ENCODE peak calls at places on chromosomes 6 and 20, in seven cellular contexts. U is neuronal stem cell, N is H9, K is mesenchymal stem cell, R is mesendoderm, G is IMR-90, A is H1. O is an unnamed sample.

GRCh38 chr20:58753267-58753928 is 60.8 kb downstream of the NPEPL1 start:
- DNase-seq in U (no peak), N (peak), K (no peak), R (no peak), G (no peak), A (peak), O (no peak)

GRCh38 chr6:17281497-17282481 is 628 bp downstream of the RBM24 start:
- DNase-seq in U (peak), N (peak), K (peak), R (peak), G (peak), A (no peak), O (no peak)

GRCh38 chr6:51335543-51335942 is 516.9 kb downstream of the TFAP2B start:
- DNase-seq in U (no peak), N (no peak), K (no peak), R (no peak), G (no peak), A (no peak), O (no peak)

GRCh38 chr20:12241065-12241464 is 323.4 kb downstream of the BTBD3 start:
- DNase-seq in U (no peak), N (no peak), K (no peak), R (no peak), G (no peak), A (no peak), O (peak)

GRCh38 chr20:25272223-25273000 is 24.5 kb downstream of the PYGB start:
- DNase-seq in U (no peak), N (no peak), K (no peak), R (no peak), G (no peak), A (no peak), O (no peak)

GRCh38 chr20:32823737-32824588 is 4.2 kb downstream of the MAPRE1 start:
- DNase-seq in U (no peak), N (no peak), K (peak), R (no peak), G (peak), A (no peak), O (peak)

GRCh38 chr20:45592574-45593189 is 13.6 kb upstream of the WFDC8 start:
- DNase-seq in U (no peak), N (peak), K (peak), R (peak), G (peak), A (no peak), O (peak)

GRCh38 chr6:30238178-30238795 is 25.1 kb upstream of the TRIM26 start:
- DNase-seq in U (no peak), N (peak), K (peak), R (peak), G (peak), A (no peak), O (no peak)

GRCh38 chr20:35146299-35146921 is 726 bp downstream of the EDEM2 start:
- DNase-seq in U (no peak), N (peak), K (peak), R (peak), G (no peak), A (no peak), O (peak)

GRCh38 chr6:145310116-145310515 is 425.2 kb downstream of the EPM2A start:
- DNase-seq in U (no peak), N (no peak), K (peak), R (no peak), G (peak), A (no peak), O (no peak)

GRCh38 chr20:19564261-19564660 is 193.8 kb upstream of the RIN2 start:
- DNase-seq in U (no peak), N (no peak), K (no peak), R (no peak), G (no peak), A (no peak), O (no peak)

GRCh38 chr6:103273048-103273447 is 1586.7 kb downstream of the HACE1 start:
- DNase-seq in U (peak), N (no peak), K (peak), R (peak), G (no peak), A (no peak), O (peak)

GRCh38 chr6:25388776-25389175 is 109.6 kb downstream of the CARMIL1 start:
- DNase-seq in U (no peak), N (no peak), K (no peak), R (no peak), G (no peak), A (no peak), O (peak)

GRCh38 chr20:59006864-59007757 is at the start of gene CTSZ:
- DNase-seq in U (peak), N (peak), K (peak), R (peak), G (no peak), A (no peak), O (peak)

GRCh38 chr6:45420083-45420908 is 42.6 kb upstream of the SUPT3H start:
- DNase-seq in U (peak), N (no peak), K (peak), R (peak), G (peak), A (no peak), O (no peak)

GRCh38 chr6:156791261-156791850 is 14.2 kb downstream of the ARID1B start:
- DNase-seq in U (peak), N (no peak), K (peak), R (peak), G (peak), A (no peak), O (no peak)

GRCh38 chr6:42017021-42017643 is 33.2 kb upstream of the TAF8 start:
- DNase-seq in U (no peak), N (no peak), K (peak), R (no peak), G (peak), A (no peak), O (no peak)

GRCh38 chr20:57614490-57615471 is 5.4 kb downstream of the ZBP1 start:
- DNase-seq in U (no peak), N (no peak), K (no peak), R (no peak), G (no peak), A (no peak), O (no peak)

GRCh38 chr6:167893416-167893815 is 66.7 kb downstream of the AFDN start:
- DNase-seq in U (no peak), N (peak), K (peak), R (peak), G (peak), A (peak), O (no peak)

GRCh38 chr6:39843305-39844020 is 51.3 kb downstream of the DAAM2 start:
- DNase-seq in U (no peak), N (no peak), K (no peak), R (no peak), G (peak), A (no peak), O (no peak)

GRCh38 chr6:45411959-45412358 is 34.2 kb upstream of the SUPT3H start:
- DNase-seq in U (no peak), N (no peak), K (no peak), R (no peak), G (no peak), A (no peak), O (no peak)

GRCh38 chr6:97059473-97059872 is 134.9 kb downstream of the KLHL32 start:
- DNase-seq in U (no peak), N (no peak), K (peak), R (peak), G (peak), A (no peak), O (peak)

GRCh38 chr6:167975449-167975848 is 22.0 kb upstream of the KIF25 start:
- DNase-seq in U (no peak), N (no peak), K (no peak), R (no peak), G (no peak), A (no peak), O (no peak)

GRCh38 chr20:805713-806112 is 27.8 kb upstream of the FAM110A start:
- DNase-seq in U (peak), N (no peak), K (peak), R (peak), G (peak), A (no peak), O (no peak)

GRCh38 chr20:50721881-50722281 is 9.5 kb upstream of the PARD6B start:
- DNase-seq in U (no peak), N (no peak), K (no peak), R (no peak), G (no peak), A (no peak), O (no peak)

GRCh38 chr6:41785689-41786450 is 1.6 kb upstream of the TOMM6 start:
- DNase-seq in U (no peak), N (peak), K (peak), R (peak), G (no peak), A (no peak), O (no peak)

GRCh38 chr20:33733654-33734576 is 2.1 kb downstream of the ZNF341 start:
- DNase-seq in U (no peak), N (no peak), K (peak), R (peak), G (peak), A (no peak), O (peak)

GRCh38 chr6:114634016-114634415 is 291.2 kb upstream of the HS3ST5 start:
- DNase-seq in U (no peak), N (no peak), K (no peak), R (no peak), G (no peak), A (no peak), O (no peak)
- H2BK120ac ChIP-seq in U (no peak), N (no peak), K (no peak), R (no peak), G (no peak), A (no peak), O (no peak)

DNA sequence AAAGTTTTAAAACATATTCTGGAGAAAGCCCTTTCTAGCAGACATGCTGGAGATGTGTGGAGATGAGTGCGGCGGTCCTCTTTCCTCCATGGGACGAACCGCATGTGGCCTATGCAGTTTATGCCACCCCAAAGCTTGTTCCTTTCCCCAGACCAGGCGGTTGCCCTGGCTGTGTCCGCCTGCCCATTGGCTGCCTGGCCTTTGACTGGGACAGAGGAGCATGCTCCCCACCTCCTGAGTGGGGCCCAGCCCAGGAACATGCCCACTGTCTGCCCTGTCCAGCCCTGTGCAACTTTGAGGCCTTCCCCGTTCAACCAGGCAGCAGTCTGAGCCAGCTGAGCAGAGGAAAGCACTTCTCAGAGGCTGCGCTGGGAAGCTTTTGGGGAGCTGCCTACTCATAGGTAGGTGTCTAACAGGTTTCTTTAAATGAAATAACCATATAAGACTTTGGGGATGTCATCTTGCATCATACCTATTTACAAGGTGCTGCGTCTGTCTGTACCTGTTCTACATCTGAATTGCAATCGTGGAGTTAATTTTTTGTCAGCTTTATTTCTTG is 20.6 kb downstream of the FOXC1 start:
- DNase-seq in U (no peak), N (no peak), K (no peak), R (no peak), G (no peak), A (no peak), O (no peak)
- H2BK120ac ChIP-seq in U (no peak), N (no peak), K (no peak), R (no peak), G (no peak), A (no peak), O (no peak)

GRCh38 chr6:87124074-87124473 is 29.2 kb upstream of the CGA start:
- DNase-seq in U (no peak), N (no peak), K (no peak), R (no peak), G (no peak), A (no peak), O (no peak)

GRCh38 chr6:87122477-87122876 is 27.6 kb upstream of the CGA start:
- DNase-seq in U (no peak), N (peak), K (no peak), R (no peak), G (no peak), A (no peak), O (peak)

GRCh38 chr6:87126501-87126900 is 28.9 kb upstream of the ZNF292 start:
- DNase-seq in U (no peak), N (no peak), K (no peak), R (no peak), G (no peak), A (no peak), O (no peak)

GRCh38 chr6:87127737-87128136 is 27.6 kb upstream of the ZNF292 start:
- DNase-seq in U (no peak), N (no peak), K (no peak), R (no peak), G (no peak), A (no peak), O (no peak)
- H2BK120ac ChIP-seq in U (no peak), N (no peak), K (no peak), R (no peak), G (no peak), A (no peak), O (no peak)

GRCh38 chr6:14804001-14804401 is 441.9 kb upstream of the JARID2 start:
- DNase-seq in U (no peak), N (no peak), K (peak), R (no peak), G (no peak), A (no peak), O (peak)

GRCh38 chr6:14807971-14808370 is 437.9 kb upstream of the JARID2 start:
- DNase-seq in U (no peak), N (no peak), K (no peak), R (no peak), G (no peak), A (no peak), O (no peak)

GRCh38 chr6:14807130-14807529 is 438.7 kb upstream of the JARID2 start:
- DNase-seq in U (no peak), N (no peak), K (no peak), R (no peak), G (no peak), A (no peak), O (no peak)

GRCh38 chr6:14804444-14805210 is 441.2 kb upstream of the JARID2 start:
- DNase-seq in U (no peak), N (no peak), K (peak), R (no peak), G (peak), A (no peak), O (no peak)

DNA sequence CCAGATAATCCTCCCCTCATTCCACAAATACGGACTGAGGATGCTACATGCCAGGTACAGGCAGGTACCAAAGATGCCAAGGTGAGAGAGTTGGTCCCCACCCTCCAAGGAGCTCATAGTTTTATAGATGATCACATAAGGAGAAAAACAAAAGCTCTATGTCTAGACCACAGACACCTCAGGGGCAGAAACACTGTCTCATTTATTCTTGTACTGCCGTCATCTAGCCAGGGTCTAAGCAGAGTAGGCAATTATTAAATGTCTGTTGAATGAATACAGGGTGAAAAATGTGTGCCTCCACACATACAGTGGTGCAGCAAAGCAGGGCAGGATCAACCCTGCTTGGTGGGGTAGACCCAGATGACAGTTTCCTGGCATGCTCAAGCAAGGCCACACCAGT is 439.8 kb upstream of the JARID2 start:
- DNase-seq in U (no peak), N (no peak), K (no peak), R (no peak), G (no peak), A (no peak), O (no peak)
- H2BK120ac ChIP-seq in U (no peak), N (no peak), K (no peak), R (no peak), G (no peak), A (no peak), O (no peak)

GRCh38 chr6:5860849-5861248 is 145.9 kb downstream of the NRN1 start:
- DNase-seq in U (no peak), N (no peak), K (no peak), R (no peak), G (no peak), A (no peak), O (no peak)

GRCh38 chr6:5850848-5851255 is 155.9 kb downstream of the NRN1 start:
- DNase-seq in U (peak), N (peak), K (no peak), R (peak), G (no peak), A (peak), O (no peak)

GRCh38 chr6:5854900-5855299 is 151.8 kb downstream of the NRN1 start:
- DNase-seq in U (no peak), N (no peak), K (no peak), R (peak), G (no peak), A (no peak), O (no peak)

GRCh38 chr6:5851261-5851757 is 155.4 kb downstream of the NRN1 start:
- DNase-seq in U (no peak), N (peak), K (peak), R (peak), G (no peak), A (peak), O (peak)

DNA sequence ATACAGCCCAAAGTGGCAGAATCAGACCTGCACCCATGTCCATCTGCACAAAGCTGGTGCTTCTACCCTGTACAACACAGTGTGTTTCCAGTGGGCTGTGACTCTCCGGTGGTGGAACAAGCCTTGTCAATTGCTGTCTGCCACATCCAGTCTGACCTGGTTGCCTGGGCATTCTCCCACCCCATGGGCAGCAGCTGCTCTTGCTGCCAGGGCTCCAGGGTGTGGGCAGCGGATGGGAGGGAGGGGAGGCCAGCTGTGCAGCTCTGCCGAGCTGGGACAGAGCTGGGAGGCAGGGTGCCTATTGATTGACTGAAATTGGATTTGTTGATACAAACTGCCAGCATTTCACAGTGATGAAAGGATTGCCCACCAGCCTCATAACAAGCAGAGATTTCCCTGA is 150.9 kb downstream of the NRN1 start:
- DNase-seq in U (no peak), N (no peak), K (no peak), R (no peak), G (no peak), A (no peak), O (no peak)
- H2BK120ac ChIP-seq in U (no peak), N (no peak), K (no peak), R (no peak), G (no peak), A (no peak), O (no peak)

GRCh38 chr20:48176139-48176538 is 390.9 kb upstream of the SULF2 start:
- DNase-seq in U (no peak), N (no peak), K (no peak), R (no peak), G (no peak), A (no peak), O (no peak)
- H2BK120ac ChIP-seq in U (no peak), N (no peak), K (no peak), R (no peak), G (no peak), A (no peak), O (no peak)

DNA sequence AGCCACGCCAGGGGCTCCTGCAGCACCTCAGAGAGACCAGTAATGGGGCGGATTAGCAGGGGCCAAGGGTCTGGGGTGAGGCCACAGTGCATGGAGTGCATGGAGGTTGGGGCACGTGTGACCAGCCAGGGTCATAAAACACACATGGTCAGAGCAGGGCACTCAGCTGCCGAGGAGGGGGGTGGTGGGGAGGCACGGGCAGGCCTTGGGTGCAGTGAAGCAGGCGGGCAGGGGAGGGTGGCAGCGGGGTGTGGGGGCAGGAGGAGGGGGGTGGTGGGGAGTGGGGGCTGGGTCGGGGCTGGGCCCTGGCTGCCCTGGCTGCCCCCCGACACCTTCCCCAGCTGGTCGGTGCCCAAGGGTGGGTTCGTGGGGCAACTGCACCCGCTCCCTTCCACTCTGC is 23.6 kb upstream of the NTSR1 start:
- DNase-seq in U (no peak), N (no peak), K (no peak), R (no peak), G (no peak), A (no peak), O (no peak)
- H2BK120ac ChIP-seq in U (no peak), N (no peak), K (no peak), R (no peak), G (no peak), A (no peak), O (no peak)

DNA sequence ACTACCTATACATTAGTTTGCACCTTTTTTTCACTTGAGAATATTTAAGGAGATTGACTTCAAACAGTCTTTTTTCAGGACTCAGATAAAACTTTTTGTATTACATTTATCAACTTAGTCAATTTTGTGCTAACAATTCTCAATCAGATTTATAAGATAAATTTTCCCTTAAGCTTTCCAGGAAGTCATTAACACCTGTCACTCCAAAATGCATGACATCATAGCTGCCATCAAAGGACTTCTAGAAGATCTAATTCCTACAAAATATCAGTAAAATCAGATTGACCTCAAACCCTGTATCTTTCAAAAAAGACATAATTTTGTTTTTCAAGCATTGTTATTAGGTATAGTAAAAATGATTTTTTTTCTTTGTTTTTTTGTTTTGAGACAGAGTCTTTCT is 9.9 kb downstream of the RFPL4B start:
- DNase-seq in U (no peak), N (no peak), K (no peak), R (no peak), G (no peak), A (no peak), O (no peak)
- H2BK120ac ChIP-seq in U (no peak), N (no peak), K (no peak), R (no peak), G (no peak), A (no peak), O (no peak)

GRCh38 chr6:49406241-49406970 is 56.6 kb downstream of the MMUT start:
- DNase-seq in U (no peak), N (no peak), K (no peak), R (peak), G (no peak), A (no peak), O (no peak)
- H2BK120ac ChIP-seq in U (no peak), N (no peak), K (no peak), R (no peak), G (no peak), A (no peak), O (no peak)

GRCh38 chr6:7262746-7263335 is 50.2 kb downstream of the SSR1 start:
- DNase-seq in U (no peak), N (no peak), K (no peak), R (no peak), G (no peak), A (no peak), O (no peak)

GRCh38 chr6:7261030-7261841 is 51.8 kb downstream of the SSR1 start:
- DNase-seq in U (peak), N (peak), K (peak), R (peak), G (peak), A (peak), O (peak)

GRCh38 chr6:7262037-7262461 is 51.0 kb downstream of the SSR1 start:
- DNase-seq in U (no peak), N (peak), K (no peak), R (peak), G (no peak), A (no peak), O (peak)

GRCh38 chr6:7264686-7265384 is 48.2 kb downstream of the SSR1 start:
- DNase-seq in U (no peak), N (no peak), K (no peak), R (no peak), G (no peak), A (no peak), O (no peak)

GRCh38 chr6:7264041-7264440 is 49.0 kb downstream of the SSR1 start:
- DNase-seq in U (no peak), N (no peak), K (no peak), R (no peak), G (no peak), A (no peak), O (no peak)
- H2BK120ac ChIP-seq in U (no peak), N (no peak), K (no peak), R (no peak), G (no peak), A (no peak), O (no peak)